ENCODE peak calls at places on chromosomes 1 and 21, in nine cellular contexts. One of them, this sample, is unnamed.
A peak's percentile ranks its signal among the peaks of the same experiment; 100 is the strongest.

GRCh38 chr1:43994071-43994470 is 2.7 kb downstream of the CCDC24 start:
- DNase-seq in MM.1S: no peak
- DNase-seq in cardiac muscle cell: no peak
- DNase-seq in thoracic aorta: no peak
- DNase-seq in CD8-positive, alpha-beta T cell: no peak
- DNase-seq in PC-9: peak; percentile 6
- DNase-seq in prostate gland: no peak
- DNase-seq in ascending aorta: no peak
- DNase-seq in body of pancreas: no peak
- DNase-seq in this sample: no peak

GRCh38 chr1:89721351-89721750 is 88.4 kb downstream of the LRRC8C start:
- DNase-seq in MM.1S: peak; percentile 55
- DNase-seq in PC-9: peak; percentile 56
- DNase-seq in thoracic aorta: no peak
- DNase-seq in ascending aorta: no peak
- DNase-seq in body of pancreas: no peak
- DNase-seq in cardiac muscle cell: no peak
- DNase-seq in CD8-positive, alpha-beta T cell: no peak
- DNase-seq in prostate gland: no peak
- DNase-seq in this sample: no peak

GRCh38 chr1:53014791-53015507 is 47.1 kb upstream of the PODN start:
- DNase-seq in PC-9: peak; percentile 85
- DNase-seq in cardiac muscle cell: peak; percentile 88
- DNase-seq in body of pancreas: peak; percentile 85
- DNase-seq in prostate gland: peak; percentile 75
- DNase-seq in CD8-positive, alpha-beta T cell: peak; percentile 82
- DNase-seq in ascending aorta: peak; percentile 86
- DNase-seq in MM.1S: peak; percentile 92
- DNase-seq in thoracic aorta: peak; percentile 11
- DNase-seq in this sample: peak; percentile 90

GRCh38 chr1:85582687-85583354 is 2.3 kb downstream of the CCN1 start:
- DNase-seq in thoracic aorta: no peak
- DNase-seq in ascending aorta: no peak
- DNase-seq in body of pancreas: no peak
- DNase-seq in CD8-positive, alpha-beta T cell: no peak
- DNase-seq in PC-9: peak; percentile 51
- DNase-seq in cardiac muscle cell: no peak
- DNase-seq in MM.1S: no peak
- DNase-seq in prostate gland: no peak
- DNase-seq in this sample: no peak

GRCh38 chr1:150568567-150568966 is 10.8 kb downstream of the MCL1 start:
- DNase-seq in CD8-positive, alpha-beta T cell: no peak
- DNase-seq in cardiac muscle cell: no peak
- DNase-seq in prostate gland: no peak
- DNase-seq in MM.1S: peak; percentile 59
- DNase-seq in thoracic aorta: no peak
- DNase-seq in body of pancreas: no peak
- DNase-seq in ascending aorta: no peak
- DNase-seq in PC-9: no peak
- DNase-seq in this sample: no peak

GRCh38 chr1:27567931-27568246 is 36.1 kb downstream of the AHDC1 start:
- DNase-seq in PC-9: no peak
- DNase-seq in thoracic aorta: no peak
- DNase-seq in ascending aorta: no peak
- DNase-seq in MM.1S: no peak
- DNase-seq in CD8-positive, alpha-beta T cell: no peak
- DNase-seq in cardiac muscle cell: no peak
- DNase-seq in prostate gland: no peak
- DNase-seq in body of pancreas: no peak
- DNase-seq in this sample: no peak

GRCh38 chr1:81007024-81007423 is 793.7 kb upstream of the ADGRL2 start:
- DNase-seq in ascending aorta: no peak
- DNase-seq in thoracic aorta: no peak
- DNase-seq in PC-9: no peak
- DNase-seq in cardiac muscle cell: no peak
- DNase-seq in prostate gland: no peak
- DNase-seq in MM.1S: no peak
- DNase-seq in body of pancreas: no peak
- DNase-seq in CD8-positive, alpha-beta T cell: no peak
- DNase-seq in this sample: no peak

GRCh38 chr21:45463871-45464270 is 58.9 kb downstream of the COL18A1 start:
- DNase-seq in body of pancreas: no peak
- DNase-seq in cardiac muscle cell: no peak
- DNase-seq in MM.1S: no peak
- DNase-seq in thoracic aorta: no peak
- DNase-seq in ascending aorta: no peak
- DNase-seq in prostate gland: no peak
- DNase-seq in CD8-positive, alpha-beta T cell: no peak
- DNase-seq in PC-9: no peak
- DNase-seq in this sample: no peak

GRCh38 chr1:117932576-117932975 is 3.0 kb downstream of the WDR3 start:
- DNase-seq in ascending aorta: no peak
- DNase-seq in body of pancreas: no peak
- DNase-seq in CD8-positive, alpha-beta T cell: no peak
- DNase-seq in PC-9: peak; percentile 74
- DNase-seq in prostate gland: no peak
- DNase-seq in thoracic aorta: no peak
- DNase-seq in cardiac muscle cell: no peak
- DNase-seq in MM.1S: no peak
- DNase-seq in this sample: no peak

GRCh38 chr1:90393025-90393424 is 324.1 kb downstream of the BARHL2 start:
- DNase-seq in prostate gland: no peak
- DNase-seq in MM.1S: no peak
- DNase-seq in PC-9: no peak
- DNase-seq in body of pancreas: no peak
- DNase-seq in cardiac muscle cell: no peak
- DNase-seq in CD8-positive, alpha-beta T cell: no peak
- DNase-seq in ascending aorta: no peak
- DNase-seq in thoracic aorta: no peak
- DNase-seq in this sample: no peak

GRCh38 chr1:154489863-154490262 is 12.2 kb upstream of the TDRD10 start:
- DNase-seq in CD8-positive, alpha-beta T cell: no peak
- DNase-seq in prostate gland: no peak
- DNase-seq in PC-9: no peak
- DNase-seq in cardiac muscle cell: no peak
- DNase-seq in ascending aorta: no peak
- DNase-seq in MM.1S: no peak
- DNase-seq in body of pancreas: no peak
- DNase-seq in thoracic aorta: no peak
- DNase-seq in this sample: no peak

GRCh38 chr1:30133414-30134055 is 589.9 kb downstream of the MATN1 start:
- DNase-seq in thoracic aorta: no peak
- DNase-seq in body of pancreas: no peak
- DNase-seq in ascending aorta: no peak
- DNase-seq in MM.1S: no peak
- DNase-seq in cardiac muscle cell: no peak
- DNase-seq in prostate gland: no peak
- DNase-seq in PC-9: no peak
- DNase-seq in CD8-positive, alpha-beta T cell: no peak
- DNase-seq in this sample: no peak

GRCh38 chr1:18239671-18240070 is 132.1 kb downstream of the IGSF21 start:
- DNase-seq in MM.1S: no peak
- DNase-seq in PC-9: no peak
- DNase-seq in prostate gland: no peak
- DNase-seq in CD8-positive, alpha-beta T cell: no peak
- DNase-seq in ascending aorta: no peak
- DNase-seq in body of pancreas: no peak
- DNase-seq in cardiac muscle cell: no peak
- DNase-seq in thoracic aorta: no peak
- DNase-seq in this sample: no peak

GRCh38 chr1:53134961-53135734 is 7.3 kb downstream of the SLC1A7 start:
- DNase-seq in PC-9: no peak
- DNase-seq in cardiac muscle cell: no peak
- DNase-seq in prostate gland: no peak
- DNase-seq in MM.1S: no peak
- DNase-seq in CD8-positive, alpha-beta T cell: no peak
- DNase-seq in body of pancreas: peak; percentile 46
- DNase-seq in ascending aorta: no peak
- DNase-seq in thoracic aorta: no peak
- DNase-seq in this sample: no peak

DNA sequence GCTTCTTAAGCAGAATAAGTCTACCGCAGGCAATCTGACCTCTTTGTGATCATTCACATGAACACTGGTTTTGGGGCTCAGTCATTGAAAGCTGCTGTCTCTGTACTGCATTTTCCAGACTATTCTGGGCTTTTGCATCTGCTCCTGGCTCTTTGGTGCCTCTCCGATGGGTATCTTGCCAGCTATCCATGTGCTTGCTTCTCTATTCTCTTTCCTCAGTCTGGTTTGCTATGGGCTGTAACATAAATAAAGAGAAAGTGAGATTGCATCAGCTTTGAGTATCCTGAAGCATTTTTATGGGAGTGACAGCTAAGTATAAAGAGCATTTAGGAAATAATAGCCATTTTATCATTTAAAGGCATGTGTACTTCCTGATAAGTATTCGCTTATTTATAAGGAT is 70.7 kb downstream of the C1orf21 start:
- DNase-seq in cardiac muscle cell: no peak
- DNase-seq in CD8-positive, alpha-beta T cell: no peak
- DNase-seq in body of pancreas: no peak
- DNase-seq in MM.1S: no peak
- DNase-seq in PC-9: no peak
- DNase-seq in ascending aorta: no peak
- DNase-seq in prostate gland: peak; percentile 27
- DNase-seq in thoracic aorta: no peak
- DNase-seq in this sample: no peak
- H3K4me1 ChIP-seq in cardiac muscle cell: no peaks in the 10 kb centered on the region
- H3K4me1 ChIP-seq in CD8-positive, alpha-beta T cell: no peaks in the 10 kb centered on the region
- H3K4me1 ChIP-seq in body of pancreas: peaks cover 6% of the 10 kb centered on the region
- H3K4me1 ChIP-seq in MM.1S: peaks cover 33% of the 10 kb centered on the region
- H3K4me1 ChIP-seq in PC-9: no peaks in the 10 kb centered on the region
- H3K4me1 ChIP-seq in ascending aorta: no peaks in the 10 kb centered on the region
- H3K4me1 ChIP-seq in prostate gland: peaks cover 11% of the 10 kb centered on the region
- H3K4me1 ChIP-seq in thoracic aorta: peaks cover 17% of the 10 kb centered on the region
- H3K4me1 ChIP-seq in this sample: no peaks in the 10 kb centered on the region

GRCh38 chr1:19398309-19398760 is 86.2 kb downstream of the SLC66A1 start:
- DNase-seq in ascending aorta: peak; percentile 83
- DNase-seq in MM.1S: no peak
- DNase-seq in prostate gland: no peak
- DNase-seq in thoracic aorta: peak; percentile 74
- DNase-seq in CD8-positive, alpha-beta T cell: no peak
- DNase-seq in cardiac muscle cell: no peak
- DNase-seq in body of pancreas: no peak
- DNase-seq in PC-9: no peak
- DNase-seq in this sample: no peak

GRCh38 chr1:19396280-19396679 is 84.2 kb downstream of the SLC66A1 start:
- DNase-seq in ascending aorta: no peak
- DNase-seq in prostate gland: no peak
- DNase-seq in cardiac muscle cell: no peak
- DNase-seq in CD8-positive, alpha-beta T cell: no peak
- DNase-seq in thoracic aorta: no peak
- DNase-seq in MM.1S: no peak
- DNase-seq in PC-9: no peak
- DNase-seq in body of pancreas: no peak
- DNase-seq in this sample: no peak

GRCh38 chr1:19397217-19397945 is 85.3 kb downstream of the SLC66A1 start:
- DNase-seq in prostate gland: no peak
- DNase-seq in MM.1S: no peak
- DNase-seq in body of pancreas: no peak
- DNase-seq in thoracic aorta: no peak
- DNase-seq in cardiac muscle cell: no peak
- DNase-seq in CD8-positive, alpha-beta T cell: no peak
- DNase-seq in ascending aorta: no peak
- DNase-seq in PC-9: no peak
- DNase-seq in this sample: no peak

GRCh38 chr1:19393051-19393450 is 80.9 kb downstream of the SLC66A1 start:
- DNase-seq in prostate gland: no peak
- DNase-seq in PC-9: no peak
- DNase-seq in body of pancreas: no peak
- DNase-seq in thoracic aorta: no peak
- DNase-seq in MM.1S: no peak
- DNase-seq in ascending aorta: no peak
- DNase-seq in CD8-positive, alpha-beta T cell: no peak
- DNase-seq in cardiac muscle cell: no peak
- DNase-seq in this sample: no peak

GRCh38 chr1:19395678-19396192 is 83.6 kb downstream of the SLC66A1 start:
- DNase-seq in thoracic aorta: no peak
- DNase-seq in PC-9: no peak
- DNase-seq in body of pancreas: no peak
- DNase-seq in CD8-positive, alpha-beta T cell: no peak
- DNase-seq in ascending aorta: no peak
- DNase-seq in MM.1S: no peak
- DNase-seq in prostate gland: no peak
- DNase-seq in cardiac muscle cell: no peak
- DNase-seq in this sample: no peak
- TF ChIP-seq CTCF in thoracic aorta: no peak
- TF ChIP-seq CTCF in PC-9: no peak
- TF ChIP-seq CTCF in body of pancreas: no peak
- TF ChIP-seq CTCF in CD8-positive, alpha-beta T cell: no peak
- TF ChIP-seq CTCF in ascending aorta: no peak
- TF ChIP-seq CTCF in MM.1S: no peak
- TF ChIP-seq CTCF in prostate gland: no peak
- TF ChIP-seq CTCF in cardiac muscle cell: peak; percentile 2
- TF ChIP-seq CTCF in this sample: no peak

GRCh38 chr1:70278710-70279109 is 57.5 kb downstream of the SRSF11 start:
- DNase-seq in cardiac muscle cell: no peak
- DNase-seq in ascending aorta: no peak
- DNase-seq in thoracic aorta: no peak
- DNase-seq in prostate gland: no peak
- DNase-seq in MM.1S: no peak
- DNase-seq in CD8-positive, alpha-beta T cell: no peak
- DNase-seq in PC-9: no peak
- DNase-seq in body of pancreas: no peak
- DNase-seq in this sample: no peak
- H3K4me1 ChIP-seq in cardiac muscle cell: no peaks in the 10 kb centered on the region
- H3K4me1 ChIP-seq in ascending aorta: no peaks in the 10 kb centered on the region
- H3K4me1 ChIP-seq in thoracic aorta: no peaks in the 10 kb centered on the region
- H3K4me1 ChIP-seq in prostate gland: no peaks in the 10 kb centered on the region
- H3K4me1 ChIP-seq in MM.1S: no peaks in the 10 kb centered on the region
- H3K4me1 ChIP-seq in CD8-positive, alpha-beta T cell: no peaks in the 10 kb centered on the region
- H3K4me1 ChIP-seq in PC-9: no peaks in the 10 kb centered on the region
- H3K4me1 ChIP-seq in body of pancreas: peaks cover 6% of the 10 kb centered on the region
- H3K4me1 ChIP-seq in this sample: no peaks in the 10 kb centered on the region

DNA sequence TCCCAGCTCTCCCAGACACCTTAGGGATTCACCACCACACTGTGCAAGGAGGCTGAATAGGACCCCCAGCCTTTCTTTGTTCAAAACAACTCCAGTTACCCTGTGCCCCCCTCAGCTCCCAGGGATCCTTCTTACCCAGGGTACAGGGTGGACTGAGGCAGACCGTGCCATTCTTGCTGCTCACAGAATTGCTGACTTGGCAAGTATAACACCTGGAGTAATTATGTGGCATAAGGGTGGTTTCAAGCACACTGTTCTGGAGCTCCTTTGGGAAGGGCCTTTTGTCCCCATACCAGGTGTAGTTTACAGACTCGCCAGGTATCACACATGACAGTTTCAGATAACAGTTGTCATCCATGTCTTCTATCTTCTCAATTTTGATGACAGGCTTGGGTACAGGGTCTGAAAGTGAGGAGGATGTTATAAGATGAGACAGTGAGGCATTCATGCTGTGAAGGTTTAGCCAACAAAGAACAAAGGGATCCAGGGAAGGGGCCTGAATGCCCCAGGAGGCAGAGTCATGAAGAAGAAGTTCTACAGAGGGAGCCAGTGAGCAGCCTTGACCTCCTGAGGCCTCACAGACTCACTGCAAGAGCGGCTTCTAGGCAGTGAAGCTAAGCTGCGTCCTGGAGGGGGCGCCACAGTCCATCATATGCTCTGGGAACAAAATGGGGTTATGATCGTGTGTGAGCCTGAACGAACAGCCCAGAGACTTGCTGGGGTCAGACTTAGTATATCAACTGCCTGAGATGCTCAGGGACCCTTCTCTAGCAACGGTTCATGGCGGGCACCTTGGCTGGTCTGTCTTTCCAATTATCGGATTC is 30.3 kb downstream of the CD48 start:
- DNase-seq in cardiac muscle cell: peak; percentile 91
- DNase-seq in MM.1S: peak; percentile 96
- DNase-seq in CD8-positive, alpha-beta T cell: peak; percentile 91
- DNase-seq in body of pancreas: peak; percentile 28
- DNase-seq in ascending aorta: peak; percentile 79
- DNase-seq in PC-9: no peak
- DNase-seq in thoracic aorta: no peak
- DNase-seq in prostate gland: no peak
- DNase-seq in this sample: peak; percentile 74
- TF ChIP-seq CTCF in cardiac muscle cell: peak; percentile 79
- TF ChIP-seq CTCF in MM.1S: peak; percentile 100
- TF ChIP-seq CTCF in CD8-positive, alpha-beta T cell: peak; percentile 82
- TF ChIP-seq CTCF in body of pancreas: peak; percentile 24
- TF ChIP-seq CTCF in ascending aorta: peak; percentile 57
- TF ChIP-seq CTCF in PC-9: peak; percentile 71
- TF ChIP-seq CTCF in thoracic aorta: peak; percentile 29
- TF ChIP-seq CTCF in prostate gland: no peak
- TF ChIP-seq CTCF in this sample: peak; percentile 58

This sample was measured in Caco-2.